ENCODE peak calls at places on chromosomes 5 and 9, in six cellular contexts. R is pancreas, P is fibroblast of pulmonary artery, U is psoas muscle, T is vagina, I is A549. O is an unnamed sample.

GRCh38 chr9:98101868-98102273 is 17.2 kb downstream of the TRIM14 start:
- DNase-seq in R (no peak), P (no peak), U (no peak), T (no peak), I (no peak), O (no peak)

GRCh38 chr5:72472666-72473422 is 34.4 kb downstream of the ZNF366 start:
- DNase-seq in R (no peak), P (peak), U (no peak), T (no peak), I (no peak), O (no peak)

GRCh38 chr9:99154356-99154755 is 49.4 kb downstream of the TGFBR1 start:
- DNase-seq in R (no peak), P (no peak), U (no peak), T (no peak), I (no peak), O (no peak)

GRCh38 chr9:38380230-38380871 is 12.2 kb upstream of the ALDH1B1 start:
- DNase-seq in R (no peak), P (no peak), U (no peak), T (no peak), I (no peak), O (no peak)

GRCh38 chr9:27151693-27152397 is 42.8 kb downstream of the TEK start:
- DNase-seq in R (no peak), P (peak), U (no peak), T (no peak), I (no peak), O (no peak)

GRCh38 chr9:109600142-109600541 is 102.0 kb upstream of the PTPN3 start:
- DNase-seq in R (no peak), P (peak), U (no peak), T (no peak), I (no peak), O (peak)

GRCh38 chr5:543755-544674 is 19.8 kb upstream of the SLC9A3 start:
- DNase-seq in R (peak), P (no peak), U (peak), T (no peak), I (no peak), O (no peak)

GRCh38 chr9:127065592-127065991 is 56.8 kb downstream of the ANGPTL2 start:
- DNase-seq in R (no peak), P (peak), U (no peak), T (no peak), I (no peak), O (no peak)

GRCh38 chr5:50440651-50441478 is at the start of gene EMB:
- DNase-seq in R (peak), P (peak), U (peak), T (no peak), I (peak), O (no peak)

GRCh38 chr5:7686794-7687193 is 164.1 kb downstream of the CFAP90 start:
- DNase-seq in R (no peak), P (no peak), U (no peak), T (no peak), I (no peak), O (no peak)

GRCh38 chr9:38671748-38672147 is 48.2 kb downstream of the FAM240B start:
- DNase-seq in R (no peak), P (no peak), U (no peak), T (no peak), I (no peak), O (no peak)

GRCh38 chr5:170817195-170817594 is 33.7 kb downstream of the GABRP start:
- DNase-seq in R (no peak), P (no peak), U (no peak), T (no peak), I (no peak), O (no peak)

GRCh38 chr5:154620406-154620805 is 134.8 kb upstream of the LARP1 start:
- DNase-seq in R (no peak), P (no peak), U (no peak), T (no peak), I (no peak), O (no peak)

GRCh38 chr9:105957830-105958229 is 263.5 kb downstream of the TMEM38B start:
- DNase-seq in R (no peak), P (no peak), U (no peak), T (no peak), I (no peak), O (no peak)

GRCh38 chr5:129963359-129963758 is 59.1 kb downstream of the CHSY3 start:
- DNase-seq in R (no peak), P (peak), U (no peak), T (no peak), I (no peak), O (peak)

GRCh38 chr9:134689320-134690181 is 47.9 kb downstream of the COL5A1 start:
- DNase-seq in R (peak), P (peak), U (peak), T (no peak), I (peak), O (no peak)

GRCh38 chr9:114097613-114098020 is 1.5 kb downstream of the KIF12 start:
- DNase-seq in R (peak), P (peak), U (no peak), T (no peak), I (no peak), O (no peak)

GRCh38 chr5:147188200-147189108 is 46.4 kb upstream of the STK32A start:
- DNase-seq in R (no peak), P (peak), U (no peak), T (no peak), I (peak), O (peak)

GRCh38 chr9:107131108-107131799 is 151.8 kb upstream of the RAD23B start:
- DNase-seq in R (no peak), P (no peak), U (no peak), T (no peak), I (no peak), O (no peak)

GRCh38 chr5:127410906-127411780 is 106.3 kb upstream of the PRRC1 start:
- DNase-seq in R (no peak), P (no peak), U (no peak), T (no peak), I (no peak), O (no peak)

GRCh38 chr9:124325816-124326215 is 68.1 kb downstream of the NEK6 start:
- DNase-seq in R (no peak), P (no peak), U (no peak), T (no peak), I (no peak), O (no peak)

GRCh38 chr9:128614728-128615127 is 41.9 kb downstream of the DYNC2I2 start:
- DNase-seq in R (no peak), P (no peak), U (no peak), T (no peak), I (no peak), O (no peak)

DNA sequence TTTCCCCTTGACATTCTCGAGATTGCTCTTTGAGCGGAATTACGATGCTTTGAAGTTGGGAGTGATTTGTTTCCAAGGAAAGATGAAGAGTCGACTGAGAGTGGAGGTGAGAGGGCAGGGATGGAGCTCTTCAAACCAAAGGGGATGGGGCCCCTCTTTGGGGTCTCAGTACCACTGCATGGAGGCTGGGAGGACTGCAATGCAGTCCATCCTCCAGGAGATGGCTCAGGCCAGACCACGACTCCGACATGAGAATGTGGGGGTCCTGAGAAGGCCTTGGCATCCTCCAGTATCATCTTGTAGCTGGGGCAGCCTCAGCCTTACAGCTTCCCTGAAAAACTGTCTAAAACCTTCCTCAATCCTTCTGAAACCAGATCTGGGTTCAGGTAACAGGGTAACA is 51.1 kb upstream of the CDKN2AIPNL start:
- DNase-seq in R (no peak), P (no peak), U (no peak), T (no peak), I (no peak), O (no peak)
- TF ChIP-seq CTCF in R (no peak), P (no peak), U (no peak), T (no peak), I (no peak), O (no peak)

GRCh38 chr5:57532513-57533497 is 50.2 kb upstream of the ACTBL2 start:
- DNase-seq in R (no peak), P (peak), U (no peak), T (no peak), I (no peak), O (no peak)
- H3K4me3 ChIP-seq in R (no peak), P (no peak), U (no peak), T (no peak), I (no peak), O (no peak)

GRCh38 chr9:9912459-9912858 is 700.3 kb downstream of the PTPRD start:
- DNase-seq in R (no peak), P (no peak), U (no peak), T (no peak), I (no peak), O (no peak)
- TF ChIP-seq CTCF in R (peak), P (no peak), U (no peak), T (no peak), I (no peak), O (peak)

GRCh38 chr5:174008922-174009321 is 20.0 kb downstream of the C5orf47 start:
- DNase-seq in R (no peak), P (no peak), U (no peak), T (no peak), I (no peak), O (no peak)
- H3K4me3 ChIP-seq in R (no peak), P (no peak), U (no peak), T (no peak), I (no peak), O (no peak)

DNA sequence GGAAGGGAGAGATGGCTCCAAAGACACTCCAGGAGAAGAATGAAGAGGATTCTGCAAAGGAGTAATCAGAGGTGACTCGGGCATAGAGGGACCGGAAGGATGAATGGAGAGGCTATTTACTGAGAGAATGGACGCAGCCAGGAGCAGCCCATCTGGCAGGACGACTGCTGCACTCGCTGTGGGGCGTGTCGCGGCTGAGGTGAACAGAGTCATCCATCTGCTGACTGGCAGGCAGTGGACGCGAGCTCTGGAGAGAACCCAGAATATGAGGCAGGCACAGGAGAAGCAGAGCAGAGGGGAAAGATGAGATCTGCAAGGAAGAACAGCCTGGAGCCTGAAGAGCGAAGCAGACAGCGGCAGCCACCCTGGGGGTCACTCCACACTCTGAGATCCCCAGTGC is 16.4 kb downstream of the FGF1 start:
- DNase-seq in R (no peak), P (no peak), U (peak), T (no peak), I (no peak), O (no peak)
- TF ChIP-seq CTCF in R (no peak), P (no peak), U (no peak), T (no peak), I (no peak), O (no peak)

GRCh38 chr5:151414536-151414935 is 32.9 kb upstream of the SLC36A1 start:
- DNase-seq in R (no peak), P (no peak), U (no peak), T (no peak), I (no peak), O (no peak)

GRCh38 chr5:151413800-151414199 is 33.6 kb upstream of the SLC36A1 start:
- DNase-seq in R (no peak), P (no peak), U (no peak), T (no peak), I (no peak), O (no peak)

GRCh38 chr5:151405334-151405872 is 42.0 kb upstream of the SLC36A1 start:
- DNase-seq in R (no peak), P (no peak), U (no peak), T (no peak), I (no peak), O (no peak)

GRCh38 chr5:151406322-151406947 is 41.0 kb upstream of the SLC36A1 start:
- DNase-seq in R (no peak), P (peak), U (no peak), T (no peak), I (peak), O (no peak)

GRCh38 chr5:151408633-151409243 is 38.7 kb upstream of the SLC36A1 start:
- DNase-seq in R (no peak), P (no peak), U (no peak), T (no peak), I (no peak), O (no peak)
- H3K4me3 ChIP-seq in R (no peak), P (no peak), U (no peak), T (no peak), I (no peak), O (no peak)

O was measured in HFF-Myc.